ENCODE peak calls at places on chromosomes 5 and 9, in four cellular contexts. P is endothelial cell of umbilical vein, N is WTC11, I is HepG2. J is an unnamed sample.

GRCh38 chr9:13962006-13962405 is 351.9 kb downstream of the NFIB start:
- DNase-seq in P (peak; percentile 69), N (no peak), I (no peak), J (no peak)

GRCh38 chr5:25562656-25563055 is 917.9 kb upstream of the CDH10 start:
- DNase-seq in P (no peak), N (no peak), I (no peak), J (no peak)

GRCh38 chr5:88833371-88834107 is 49.4 kb downstream of the MEF2C start:
- DNase-seq in P (peak; percentile 86), N (no peak), I (no peak), J (no peak)

GRCh38 chr5:157388148-157388547 is 71.9 kb upstream of the NIPAL4 start:
- DNase-seq in P (no peak), N (no peak), I (no peak), J (no peak)

GRCh38 chr9:126375386-126375785 is 48.8 kb downstream of the MVB12B start:
- DNase-seq in P (peak; percentile 65), N (no peak), I (peak; percentile 20), J (peak; percentile 90)

GRCh38 chr5:53397845-53398244 is 82.6 kb upstream of the FST start:
- DNase-seq in P (peak; percentile 71), N (no peak), I (no peak), J (no peak)

GRCh38 chr5:74187757-74188156 is 452.8 kb downstream of the ENC1 start:
- DNase-seq in P (no peak), N (peak; percentile 22), I (no peak), J (no peak)

GRCh38 chr9:95793924-95794828 is 81.3 kb upstream of the ERCC6L2 start:
- DNase-seq in P (peak; percentile 97), N (no peak), I (no peak), J (no peak)

GRCh38 chr9:96484521-96484931 is 34.6 kb downstream of the HABP4 start:
- DNase-seq in P (no peak), N (no peak), I (no peak), J (no peak)

GRCh38 chr9:16725066-16725465 is 145.4 kb downstream of the BNC2 start:
- DNase-seq in P (peak; percentile 25), N (no peak), I (no peak), J (no peak)

GRCh38 chr5:122882836-122883235 is 37.4 kb downstream of the SNX24 start:
- DNase-seq in P (no peak), N (no peak), I (no peak), J (no peak)

GRCh38 chr5:145463634-145464033 is 371.5 kb downstream of the PRELID2 start:
- DNase-seq in P (no peak), N (no peak), I (no peak), J (no peak)

GRCh38 chr5:128844354-128844923 is 120.8 kb upstream of the SLC27A6 start:
- DNase-seq in P (peak; percentile 53), N (no peak), I (no peak), J (peak; percentile 25)

GRCh38 chr5:115775999-115776398 is 40.5 kb downstream of the CDO1 start:
- DNase-seq in P (no peak), N (no peak), I (no peak), J (no peak)

GRCh38 chr5:167970002-167970401 is 321.4 kb upstream of the WWC1 start:
- DNase-seq in P (no peak), N (no peak), I (no peak), J (no peak)

GRCh38 chr5:180352116-180352975 is 790 bp downstream of the GFPT2 start:
- DNase-seq in P (no peak), N (no peak), I (no peak), J (no peak)

GRCh38 chr5:172984244-172984953 is 828 bp downstream of the ATP6V0E1 start:
- DNase-seq in P (peak; percentile 92), N (peak; percentile 68), I (peak; percentile 80), J (peak; percentile 92)

GRCh38 chr9:77597057-77597456 is 51.1 kb downstream of the GNA14 start:
- DNase-seq in P (peak; percentile 56), N (no peak), I (no peak), J (no peak)
- TF ChIP-seq MAX in P (no peak), N (no peak), I (no peak), J (no peak)

GRCh38 chr9:36781532-36781931 is 208.8 kb downstream of the MELK start:
- DNase-seq in P (peak; percentile 8), N (no peak), I (peak; percentile 18), J (no peak)
- TF ChIP-seq MAX in P (no peak), N (no peak), I (no peak), J (no peak)

GRCh38 chr5:90472783-90473182 is 1.8 kb downstream of the MBLAC2 start:
- DNase-seq in P (no peak), N (no peak), I (no peak), J (no peak)
- TF ChIP-seq MAX in P (no peak), N (no peak), I (no peak), J (no peak)

DNA sequence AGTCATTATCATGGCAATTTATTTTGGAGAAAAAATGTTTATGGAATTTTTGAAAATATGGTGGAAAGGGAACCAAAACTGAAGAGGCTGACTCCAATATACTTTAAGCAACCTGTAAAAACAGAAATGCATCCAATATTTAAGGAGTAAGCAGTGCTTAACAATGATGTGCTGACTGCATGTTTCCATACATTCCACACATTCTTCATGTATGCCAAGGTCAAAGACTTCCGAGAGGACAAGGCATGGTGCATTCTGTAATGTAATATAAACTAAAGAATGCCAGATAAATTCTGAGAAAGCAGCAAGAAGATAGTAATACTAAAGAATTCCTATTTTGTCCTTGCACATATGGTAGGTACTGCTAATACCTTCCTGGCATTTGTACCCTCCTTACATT is 2015.9 kb upstream of the CDH9 start:
- DNase-seq in P (no peak), N (no peak), I (no peak), J (no peak)
- TF ChIP-seq MAX in P (no peak), N (no peak), I (no peak), J (no peak)

GRCh38 chr9:129289883-129290282 is 111.8 kb upstream of the IER5L start:
- DNase-seq in P (no peak), N (no peak), I (no peak), J (no peak)
- TF ChIP-seq MAX in P (no peak), N (no peak), I (no peak), J (no peak)

DNA sequence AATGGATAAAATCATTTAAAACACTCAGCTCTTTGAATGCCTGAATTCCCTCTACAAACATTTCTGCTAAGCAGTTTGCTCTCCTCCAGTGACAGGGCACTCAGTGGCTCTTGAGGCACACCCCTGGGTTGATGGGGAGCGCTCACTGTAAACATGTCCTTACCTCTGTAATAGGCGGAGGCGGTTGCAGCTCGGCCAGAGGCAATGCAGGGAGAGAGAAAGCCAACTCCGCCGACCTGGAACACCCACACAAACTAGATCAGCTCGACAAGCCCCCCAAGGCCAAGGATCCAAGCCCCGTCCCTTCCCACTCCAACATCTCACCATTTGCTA is 329 bp downstream of the CDC23 start:
- DNase-seq in P (no peak), N (no peak), I (no peak), J (no peak)
- TF ChIP-seq MAX in P (no peak), N (no peak), I (no peak), J (no peak)

GRCh38 chr9:81755721-81756120 is 66.4 kb upstream of the TLE1 start:
- DNase-seq in P (no peak), N (no peak), I (no peak), J (no peak)

GRCh38 chr9:81753436-81753835 is 64.1 kb upstream of the TLE1 start:
- DNase-seq in P (no peak), N (no peak), I (no peak), J (no peak)

GRCh38 chr9:81759680-81760215 is 70.4 kb upstream of the TLE1 start:
- DNase-seq in P (peak; percentile 95), N (no peak), I (peak; percentile 53), J (no peak)

GRCh38 chr9:81758123-81758797 is 68.9 kb upstream of the TLE1 start:
- DNase-seq in P (no peak), N (no peak), I (no peak), J (no peak)

GRCh38 chr9:81754245-81754644 is 64.9 kb upstream of the TLE1 start:
- DNase-seq in P (no peak), N (no peak), I (no peak), J (no peak)
- TF ChIP-seq MAX in P (no peak), N (no peak), I (no peak), J (no peak)

DNA sequence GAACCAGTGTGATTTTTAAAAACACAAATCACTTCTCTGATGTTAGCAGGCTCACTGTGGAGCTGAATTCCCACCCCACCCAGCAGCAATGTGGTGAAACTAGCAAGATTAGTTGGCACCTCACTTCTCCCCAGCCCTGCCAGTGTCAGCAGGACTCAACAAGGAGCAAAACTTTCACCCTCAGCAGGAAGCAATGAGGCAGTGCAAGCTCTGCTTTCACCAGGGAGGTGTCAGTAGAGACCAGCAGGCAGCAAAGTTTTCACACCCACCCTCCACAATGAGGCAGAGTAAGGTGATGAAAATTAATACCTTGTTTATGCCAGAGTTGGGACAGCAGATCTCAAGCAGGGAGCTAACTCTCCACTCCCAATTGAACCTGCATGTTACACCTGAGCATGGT is 565.0 kb downstream of the CETN3 start:
- DNase-seq in P (no peak), N (peak; percentile 19), I (no peak), J (no peak)
- TF ChIP-seq MAX in P (no peak), N (no peak), I (no peak), J (no peak)

GRCh38 chr9:3124006-3124405 is 280.1 kb upstream of the PUM3 start:
- DNase-seq in P (no peak), N (no peak), I (no peak), J (no peak)

DNA sequence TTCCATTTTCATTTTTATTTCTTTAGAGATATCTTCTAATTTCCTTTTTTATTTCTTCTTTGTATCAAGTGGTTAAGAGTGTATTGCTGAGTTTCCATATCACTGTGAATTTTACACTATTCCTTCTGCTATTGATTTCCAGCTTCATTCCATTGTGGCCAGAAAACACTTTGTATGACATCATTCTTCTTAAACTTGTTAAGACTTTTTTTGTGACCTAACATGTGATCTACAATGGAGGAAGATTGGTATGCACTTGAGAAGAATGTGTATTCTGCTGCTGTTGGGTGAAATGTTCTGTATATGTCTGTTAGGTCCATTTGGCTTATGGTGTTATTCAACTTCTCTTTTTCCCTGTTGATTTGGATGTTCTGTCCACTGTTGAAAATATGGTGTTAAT is 274.2 kb upstream of the PUM3 start:
- DNase-seq in P (no peak), N (no peak), I (no peak), J (no peak)
- TF ChIP-seq MAX in P (no peak), N (no peak), I (no peak), J (no peak)

GRCh38 chr9:108273988-108274387 is 581.8 kb downstream of the ACTL7B start:
- DNase-seq in P (no peak), N (no peak), I (no peak), J (no peak)
- TF ChIP-seq MAX in P (no peak), N (no peak), I (no peak), J (no peak)

J was measured in NB4.